ENCODE peak calls at places on chromosomes 12 and 14, in ten cellular contexts. One of them, this sample, is unnamed.
A peak's percentile ranks its signal among the peaks of the same experiment; 100 is the strongest.

GRCh38 chr12:29116414-29116813 is 32.7 kb upstream of the FAR2 start:
- DNase-seq in right lobe of liver: no peak
- DNase-seq in ovary: no peak
- DNase-seq in heart left ventricle: no peak
- DNase-seq in endothelial cell of umbilical vein: no peak
- DNase-seq in transverse colon: no peak
- DNase-seq in pancreas: no peak
- DNase-seq in cardiac muscle cell: no peak
- DNase-seq in psoas muscle: no peak
- DNase-seq in esophagus muscularis mucosa: no peak
- DNase-seq in this sample: no peak

GRCh38 chr14:94345344-94346072 is 22.4 kb upstream of the SERPINA6 start:
- DNase-seq in esophagus muscularis mucosa: peak; percentile 57
- DNase-seq in ovary: no peak
- DNase-seq in transverse colon: no peak
- DNase-seq in cardiac muscle cell: peak; percentile 89
- DNase-seq in heart left ventricle: no peak
- DNase-seq in psoas muscle: no peak
- DNase-seq in right lobe of liver: no peak
- DNase-seq in endothelial cell of umbilical vein: no peak
- DNase-seq in pancreas: no peak
- DNase-seq in this sample: no peak

GRCh38 chr14:99189201-99189801 is 82.7 kb downstream of the BCL11B start:
- DNase-seq in psoas muscle: no peak
- DNase-seq in pancreas: no peak
- DNase-seq in right lobe of liver: no peak
- DNase-seq in transverse colon: no peak
- DNase-seq in heart left ventricle: no peak
- DNase-seq in esophagus muscularis mucosa: no peak
- DNase-seq in ovary: no peak
- DNase-seq in endothelial cell of umbilical vein: no peak
- DNase-seq in cardiac muscle cell: no peak
- DNase-seq in this sample: no peak

GRCh38 chr12:89874146-89874545 is 165.5 kb upstream of the ATP2B1 start:
- DNase-seq in ovary: no peak
- DNase-seq in pancreas: no peak
- DNase-seq in esophagus muscularis mucosa: no peak
- DNase-seq in endothelial cell of umbilical vein: no peak
- DNase-seq in cardiac muscle cell: peak; percentile 23
- DNase-seq in psoas muscle: no peak
- DNase-seq in heart left ventricle: peak; percentile 16
- DNase-seq in right lobe of liver: no peak
- DNase-seq in transverse colon: no peak
- DNase-seq in this sample: no peak

GRCh38 chr14:34003691-34004090 is 52.8 kb upstream of the EGLN3 start:
- DNase-seq in cardiac muscle cell: no peak
- DNase-seq in pancreas: no peak
- DNase-seq in heart left ventricle: peak; percentile 22
- DNase-seq in right lobe of liver: no peak
- DNase-seq in psoas muscle: no peak
- DNase-seq in esophagus muscularis mucosa: no peak
- DNase-seq in endothelial cell of umbilical vein: no peak
- DNase-seq in ovary: no peak
- DNase-seq in transverse colon: no peak
- DNase-seq in this sample: peak; percentile 29

GRCh38 chr14:105525861-105526780 is at the start of gene TMEM121:
- DNase-seq in cardiac muscle cell: no peak
- DNase-seq in heart left ventricle: no peak
- DNase-seq in esophagus muscularis mucosa: no peak
- DNase-seq in ovary: no peak
- DNase-seq in psoas muscle: peak; percentile 58
- DNase-seq in endothelial cell of umbilical vein: no peak
- DNase-seq in right lobe of liver: no peak
- DNase-seq in pancreas: no peak
- DNase-seq in transverse colon: peak; percentile 22
- DNase-seq in this sample: no peak

GRCh38 chr12:78414071-78414470 is 450.5 kb upstream of the SYT1 start:
- DNase-seq in transverse colon: no peak
- DNase-seq in right lobe of liver: no peak
- DNase-seq in heart left ventricle: no peak
- DNase-seq in endothelial cell of umbilical vein: no peak
- DNase-seq in cardiac muscle cell: no peak
- DNase-seq in pancreas: no peak
- DNase-seq in ovary: no peak
- DNase-seq in psoas muscle: no peak
- DNase-seq in esophagus muscularis mucosa: no peak
- DNase-seq in this sample: no peak

GRCh38 chr14:98138666-98139065 is 1133.3 kb downstream of the BCL11B start:
- DNase-seq in psoas muscle: no peak
- DNase-seq in esophagus muscularis mucosa: peak; percentile 24
- DNase-seq in right lobe of liver: no peak
- DNase-seq in heart left ventricle: no peak
- DNase-seq in cardiac muscle cell: peak; percentile 22
- DNase-seq in ovary: no peak
- DNase-seq in transverse colon: peak; percentile 10
- DNase-seq in pancreas: peak; percentile 23
- DNase-seq in endothelial cell of umbilical vein: no peak
- DNase-seq in this sample: no peak

GRCh38 chr14:55446127-55446736 is 5.8 kb upstream of the TBPL2 start:
- DNase-seq in transverse colon: peak; percentile 60
- DNase-seq in pancreas: peak; percentile 67
- DNase-seq in ovary: peak; percentile 40
- DNase-seq in psoas muscle: no peak
- DNase-seq in esophagus muscularis mucosa: no peak
- DNase-seq in right lobe of liver: no peak
- DNase-seq in heart left ventricle: peak; percentile 62
- DNase-seq in endothelial cell of umbilical vein: peak; percentile 80
- DNase-seq in cardiac muscle cell: peak; percentile 90
- DNase-seq in this sample: peak; percentile 48

GRCh38 chr14:58294201-58294600 is 4.2 kb upstream of the ARID4A start:
- DNase-seq in right lobe of liver: no peak
- DNase-seq in cardiac muscle cell: no peak
- DNase-seq in endothelial cell of umbilical vein: no peak
- DNase-seq in heart left ventricle: no peak
- DNase-seq in ovary: no peak
- DNase-seq in pancreas: no peak
- DNase-seq in esophagus muscularis mucosa: no peak
- DNase-seq in transverse colon: no peak
- DNase-seq in psoas muscle: no peak
- DNase-seq in this sample: no peak

GRCh38 chr12:15691372-15691771 is 97.8 kb downstream of the EPS8 start:
- DNase-seq in psoas muscle: no peak
- DNase-seq in pancreas: no peak
- DNase-seq in ovary: no peak
- DNase-seq in heart left ventricle: no peak
- DNase-seq in esophagus muscularis mucosa: no peak
- DNase-seq in right lobe of liver: no peak
- DNase-seq in endothelial cell of umbilical vein: no peak
- DNase-seq in transverse colon: no peak
- DNase-seq in cardiac muscle cell: no peak
- DNase-seq in this sample: no peak
- H3K27ac ChIP-seq in psoas muscle: no peak overlapping the region
- H3K27ac ChIP-seq in pancreas: no peak overlapping the region
- H3K27ac ChIP-seq in ovary: no peak overlapping the region
- H3K27ac ChIP-seq in heart left ventricle: peak overlapping the region; percentile 12
- H3K27ac ChIP-seq in esophagus muscularis mucosa: peak overlapping the region; percentile 68
- H3K27ac ChIP-seq in right lobe of liver: no peak overlapping the region
- H3K27ac ChIP-seq in endothelial cell of umbilical vein: no peak overlapping the region
- H3K27ac ChIP-seq in transverse colon: peak overlapping the region; percentile 78
- H3K27ac ChIP-seq in cardiac muscle cell: no peak overlapping the region
- H3K27ac ChIP-seq in this sample: peak overlapping the region; percentile 74

DNA sequence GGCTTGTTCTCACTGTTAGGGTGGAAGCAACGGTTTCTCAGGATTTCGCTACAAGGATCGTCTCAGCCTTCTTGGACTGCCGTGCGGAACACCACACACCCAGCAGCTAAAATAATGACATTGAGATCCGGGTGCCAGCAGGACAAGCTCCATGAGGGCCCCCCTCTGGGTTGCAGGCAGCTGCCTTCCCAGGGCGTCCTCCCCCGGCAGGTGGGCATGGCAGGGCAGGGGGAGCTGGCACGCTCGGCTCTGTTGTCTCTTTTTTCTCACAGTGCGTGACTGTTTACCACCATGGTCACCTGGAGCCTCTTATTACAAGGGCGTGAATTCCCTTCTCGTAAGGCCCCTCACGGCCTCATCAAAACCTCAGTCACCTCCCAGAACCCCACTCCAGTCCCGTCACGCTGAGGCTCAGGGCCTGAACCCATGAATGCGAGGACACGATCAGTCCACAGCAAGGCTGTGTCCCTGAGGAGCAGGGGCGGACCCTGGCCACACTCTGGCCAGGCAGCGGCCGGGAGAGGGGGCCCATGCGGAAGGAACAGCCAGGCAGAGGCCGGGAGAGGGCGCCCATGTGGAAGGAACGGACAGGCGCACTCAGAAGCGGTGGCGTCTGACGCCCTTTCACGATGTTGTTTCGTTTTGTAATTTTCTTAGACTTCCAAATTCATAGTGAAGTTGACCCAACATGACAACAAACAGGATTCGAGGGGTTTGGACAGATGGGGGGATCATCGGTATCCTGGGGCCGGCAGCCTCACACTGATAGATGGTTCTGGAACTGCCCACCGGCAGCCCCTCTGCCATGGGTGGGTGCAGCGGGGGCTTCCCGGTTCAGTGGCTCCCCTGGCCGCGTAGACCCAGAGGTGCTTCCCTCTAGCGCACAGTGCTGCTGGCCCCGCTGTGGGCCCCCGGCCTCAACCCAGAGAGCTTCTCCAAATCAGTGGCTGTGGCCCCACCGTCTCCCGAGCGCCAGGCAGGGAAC is 10.0 kb downstream of the LRCOL1 start:
- DNase-seq in esophagus muscularis mucosa: no peak
- DNase-seq in psoas muscle: peak; percentile 82
- DNase-seq in cardiac muscle cell: peak; percentile 79
- DNase-seq in transverse colon: peak; percentile 71
- DNase-seq in right lobe of liver: peak; percentile 79
- DNase-seq in heart left ventricle: peak; percentile 62
- DNase-seq in pancreas: peak; percentile 54
- DNase-seq in ovary: peak; percentile 72
- DNase-seq in endothelial cell of umbilical vein: peak; percentile 67
- DNase-seq in this sample: peak; percentile 75
- H3K27me3 ChIP-seq in esophagus muscularis mucosa: peaks cover 10% of the 10 kb centered on the region
- H3K27me3 ChIP-seq in psoas muscle: peaks cover 72% of the 10 kb centered on the region
- H3K27me3 ChIP-seq in cardiac muscle cell: peaks cover 28% of the 10 kb centered on the region
- H3K27me3 ChIP-seq in transverse colon: peaks cover 50% of the 10 kb centered on the region
- H3K27me3 ChIP-seq in right lobe of liver: no peaks in the 10 kb centered on the region
- H3K27me3 ChIP-seq in heart left ventricle: peaks cover 31% of the 10 kb centered on the region
- H3K27me3 ChIP-seq in pancreas: peaks cover 6% of the 10 kb centered on the region
- H3K27me3 ChIP-seq in ovary: no peaks in the 10 kb centered on the region
- H3K27me3 ChIP-seq in endothelial cell of umbilical vein: peaks cover 3% of the 10 kb centered on the region
- H3K27me3 ChIP-seq in this sample: no peaks in the 10 kb centered on the region

GRCh38 chr14:91753501-91754128 is 21.7 kb upstream of the CATSPERB start:
- DNase-seq in cardiac muscle cell: no peak
- DNase-seq in esophagus muscularis mucosa: no peak
- DNase-seq in pancreas: no peak
- DNase-seq in transverse colon: no peak
- DNase-seq in ovary: no peak
- DNase-seq in endothelial cell of umbilical vein: no peak
- DNase-seq in heart left ventricle: no peak
- DNase-seq in psoas muscle: no peak
- DNase-seq in right lobe of liver: no peak
- DNase-seq in this sample: no peak
- H3K27ac ChIP-seq in cardiac muscle cell: no peak overlapping the region
- H3K27ac ChIP-seq in esophagus muscularis mucosa: no peak overlapping the region
- H3K27ac ChIP-seq in pancreas: peak overlapping the region; percentile 7
- H3K27ac ChIP-seq in transverse colon: peak overlapping the region; percentile 81
- H3K27ac ChIP-seq in ovary: no peak overlapping the region
- H3K27ac ChIP-seq in endothelial cell of umbilical vein: no peak overlapping the region
- H3K27ac ChIP-seq in heart left ventricle: peak overlapping the region; percentile 67
- H3K27ac ChIP-seq in psoas muscle: no peak overlapping the region
- H3K27ac ChIP-seq in right lobe of liver: no peak overlapping the region
- H3K27ac ChIP-seq in this sample: no peak overlapping the region

GRCh38 chr14:23408307-23408630 is 196 bp upstream of the MYH6 start:
- DNase-seq in pancreas: no peak
- DNase-seq in right lobe of liver: no peak
- DNase-seq in psoas muscle: peak; percentile 39
- DNase-seq in heart left ventricle: no peak
- DNase-seq in transverse colon: no peak
- DNase-seq in endothelial cell of umbilical vein: no peak
- DNase-seq in cardiac muscle cell: no peak
- DNase-seq in ovary: no peak
- DNase-seq in esophagus muscularis mucosa: no peak
- DNase-seq in this sample: no peak

GRCh38 chr14:23406725-23407355 is 1.2 kb downstream of the MYH6 start:
- DNase-seq in right lobe of liver: no peak
- DNase-seq in psoas muscle: peak; percentile 63
- DNase-seq in transverse colon: no peak
- DNase-seq in cardiac muscle cell: no peak
- DNase-seq in heart left ventricle: no peak
- DNase-seq in esophagus muscularis mucosa: no peak
- DNase-seq in pancreas: no peak
- DNase-seq in ovary: no peak
- DNase-seq in endothelial cell of umbilical vein: no peak
- DNase-seq in this sample: no peak

GRCh38 chr14:23406244-23406643 is 1.8 kb downstream of the MYH6 start:
- DNase-seq in ovary: no peak
- DNase-seq in cardiac muscle cell: no peak
- DNase-seq in heart left ventricle: no peak
- DNase-seq in transverse colon: no peak
- DNase-seq in pancreas: no peak
- DNase-seq in endothelial cell of umbilical vein: no peak
- DNase-seq in psoas muscle: no peak
- DNase-seq in esophagus muscularis mucosa: no peak
- DNase-seq in right lobe of liver: no peak
- DNase-seq in this sample: no peak

GRCh38 chr14:23409475-23409874 is 1.4 kb upstream of the MYH6 start:
- DNase-seq in ovary: no peak
- DNase-seq in psoas muscle: peak; percentile 67
- DNase-seq in esophagus muscularis mucosa: no peak
- DNase-seq in right lobe of liver: no peak
- DNase-seq in heart left ventricle: no peak
- DNase-seq in cardiac muscle cell: no peak
- DNase-seq in endothelial cell of umbilical vein: no peak
- DNase-seq in pancreas: no peak
- DNase-seq in transverse colon: no peak
- DNase-seq in this sample: no peak

DNA sequence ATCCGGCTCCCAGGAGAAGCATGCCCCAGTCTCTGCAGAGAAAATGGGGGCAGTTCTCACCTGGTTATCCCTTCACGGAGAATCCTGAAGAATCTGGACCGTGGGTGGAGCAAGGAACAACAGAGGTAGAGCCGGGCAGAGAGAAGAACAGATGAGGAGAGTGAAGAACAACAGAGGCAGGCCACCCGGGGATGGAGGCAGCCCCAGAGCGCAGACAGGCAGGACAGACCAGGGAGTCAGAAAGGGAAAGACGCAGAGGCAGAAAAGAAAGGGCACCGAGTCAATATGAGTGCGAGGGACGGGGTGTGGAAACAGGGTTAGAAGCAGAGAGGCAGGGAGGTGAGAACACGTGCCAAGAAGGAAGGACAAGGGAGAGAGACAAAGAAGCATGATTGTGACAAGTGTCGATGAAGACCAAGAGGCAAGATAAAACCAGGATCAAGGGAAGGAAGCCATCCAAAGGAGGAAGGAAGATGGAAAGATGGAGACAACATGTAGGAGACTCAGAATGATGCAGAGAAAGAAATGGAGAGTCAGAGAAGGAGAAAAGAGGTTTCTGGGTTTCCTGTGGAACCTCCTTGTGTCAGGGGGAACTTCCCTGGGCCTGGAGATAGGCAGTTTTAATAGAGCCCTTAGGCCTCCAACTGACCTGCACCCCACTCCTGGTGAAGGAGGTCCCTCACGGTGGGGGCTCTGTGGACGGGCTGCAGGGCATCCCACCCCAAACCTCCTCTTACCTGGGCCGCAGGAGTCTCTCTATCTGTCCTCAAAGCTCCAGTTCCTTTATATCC is at the start of gene MYH6:
- DNase-seq in pancreas: no peak
- DNase-seq in ovary: no peak
- DNase-seq in heart left ventricle: no peak
- DNase-seq in endothelial cell of umbilical vein: no peak
- DNase-seq in psoas muscle: peak; percentile 32
- DNase-seq in transverse colon: no peak
- DNase-seq in right lobe of liver: no peak
- DNase-seq in esophagus muscularis mucosa: no peak
- DNase-seq in cardiac muscle cell: no peak
- DNase-seq in this sample: no peak
- H3K27me3 ChIP-seq in pancreas: no peaks in the 10 kb centered on the region
- H3K27me3 ChIP-seq in ovary: no peaks in the 10 kb centered on the region
- H3K27me3 ChIP-seq in heart left ventricle: no peaks in the 10 kb centered on the region
- H3K27me3 ChIP-seq in endothelial cell of umbilical vein: no peaks in the 10 kb centered on the region
- H3K27me3 ChIP-seq in psoas muscle: no peaks in the 10 kb centered on the region
- H3K27me3 ChIP-seq in transverse colon: no peaks in the 10 kb centered on the region
- H3K27me3 ChIP-seq in right lobe of liver: no peaks in the 10 kb centered on the region
- H3K27me3 ChIP-seq in esophagus muscularis mucosa: no peaks in the 10 kb centered on the region
- H3K27me3 ChIP-seq in cardiac muscle cell: no peaks in the 10 kb centered on the region
- H3K27me3 ChIP-seq in this sample: no peaks in the 10 kb centered on the region

This sample was measured in uterus.